ENCODE peak calls at places on chromosomes 2 and 18, in nine cellular contexts. One of them, this sample, is unnamed.

GRCh38 chr18:6498265-6498664 is 83.6 kb upstream of the L3MBTL4 start:
- DNase-seq in astrocyte of the cerebellum: no peak
- DNase-seq in endodermal cell: no peak
- DNase-seq in lung: no peak
- DNase-seq in fibroblast of lung: no peak
- DNase-seq in fibroblast of mammary gland: no peak
- DNase-seq in tibial nerve: no peak
- DNase-seq in AG04450: no peak
- DNase-seq in CD8-positive, alpha-beta T cell: no peak
- DNase-seq in this sample: no peak

GRCh38 chr2:137435176-137435575 is 529.1 kb upstream of the HNMT start:
- DNase-seq in astrocyte of the cerebellum: no peak
- DNase-seq in endodermal cell: no peak
- DNase-seq in lung: no peak
- DNase-seq in fibroblast of lung: peak
- DNase-seq in fibroblast of mammary gland: peak
- DNase-seq in tibial nerve: no peak
- DNase-seq in AG04450: no peak
- DNase-seq in CD8-positive, alpha-beta T cell: no peak
- DNase-seq in this sample: no peak

GRCh38 chr2:159131882-159132281 is 154.6 kb downstream of the WDSUB1 start:
- DNase-seq in astrocyte of the cerebellum: peak
- DNase-seq in endodermal cell: no peak
- DNase-seq in lung: no peak
- DNase-seq in fibroblast of lung: peak
- DNase-seq in fibroblast of mammary gland: peak
- DNase-seq in tibial nerve: no peak
- DNase-seq in AG04450: peak
- DNase-seq in CD8-positive, alpha-beta T cell: no peak
- DNase-seq in this sample: no peak

GRCh38 chr2:237475704-237476107 is 11.3 kb upstream of the MLPH start:
- DNase-seq in astrocyte of the cerebellum: no peak
- DNase-seq in endodermal cell: no peak
- DNase-seq in lung: peak
- DNase-seq in fibroblast of lung: no peak
- DNase-seq in fibroblast of mammary gland: peak
- DNase-seq in tibial nerve: no peak
- DNase-seq in AG04450: no peak
- DNase-seq in CD8-positive, alpha-beta T cell: no peak
- DNase-seq in this sample: no peak

GRCh38 chr2:191885650-191886049 is 38.8 kb upstream of the CAVIN2 start:
- DNase-seq in astrocyte of the cerebellum: no peak
- DNase-seq in endodermal cell: no peak
- DNase-seq in lung: no peak
- DNase-seq in fibroblast of lung: no peak
- DNase-seq in fibroblast of mammary gland: no peak
- DNase-seq in tibial nerve: no peak
- DNase-seq in AG04450: no peak
- DNase-seq in CD8-positive, alpha-beta T cell: no peak
- DNase-seq in this sample: no peak

GRCh38 chr18:31618801-31619200 is 27.1 kb downstream of the TTR start:
- DNase-seq in astrocyte of the cerebellum: no peak
- DNase-seq in endodermal cell: no peak
- DNase-seq in lung: no peak
- DNase-seq in fibroblast of lung: no peak
- DNase-seq in fibroblast of mammary gland: no peak
- DNase-seq in tibial nerve: no peak
- DNase-seq in AG04450: no peak
- DNase-seq in CD8-positive, alpha-beta T cell: no peak
- DNase-seq in this sample: no peak

GRCh38 chr18:44680271-44681038 is at the start of gene SETBP1:
- DNase-seq in astrocyte of the cerebellum: peak
- DNase-seq in endodermal cell: peak
- DNase-seq in lung: peak
- DNase-seq in fibroblast of lung: peak
- DNase-seq in fibroblast of mammary gland: peak
- DNase-seq in tibial nerve: peak
- DNase-seq in AG04450: no peak
- DNase-seq in CD8-positive, alpha-beta T cell: no peak
- DNase-seq in this sample: peak

GRCh38 chr2:70983506-70984227 is 5.2 kb downstream of the ANKRD53 start:
- DNase-seq in astrocyte of the cerebellum: no peak
- DNase-seq in endodermal cell: peak
- DNase-seq in lung: no peak
- DNase-seq in fibroblast of lung: no peak
- DNase-seq in fibroblast of mammary gland: no peak
- DNase-seq in tibial nerve: no peak
- DNase-seq in AG04450: no peak
- DNase-seq in CD8-positive, alpha-beta T cell: no peak
- DNase-seq in this sample: peak

GRCh38 chr2:150028337-150028736 is 440.8 kb upstream of the MMADHC start:
- DNase-seq in astrocyte of the cerebellum: no peak
- DNase-seq in endodermal cell: no peak
- DNase-seq in lung: no peak
- DNase-seq in fibroblast of lung: no peak
- DNase-seq in fibroblast of mammary gland: no peak
- DNase-seq in tibial nerve: no peak
- DNase-seq in AG04450: no peak
- DNase-seq in CD8-positive, alpha-beta T cell: no peak
- DNase-seq in this sample: no peak

GRCh38 chr18:59908790-59909189 is 9.0 kb downstream of the PMAIP1 start:
- DNase-seq in astrocyte of the cerebellum: no peak
- DNase-seq in endodermal cell: no peak
- DNase-seq in lung: no peak
- DNase-seq in fibroblast of lung: peak
- DNase-seq in fibroblast of mammary gland: peak
- DNase-seq in tibial nerve: no peak
- DNase-seq in AG04450: no peak
- DNase-seq in CD8-positive, alpha-beta T cell: no peak
- DNase-seq in this sample: no peak

GRCh38 chr2:239106314-239106908 is 258.5 kb downstream of the TWIST2 start:
- DNase-seq in astrocyte of the cerebellum: peak
- DNase-seq in endodermal cell: peak
- DNase-seq in lung: no peak
- DNase-seq in fibroblast of lung: peak
- DNase-seq in fibroblast of mammary gland: peak
- DNase-seq in tibial nerve: no peak
- DNase-seq in AG04450: no peak
- DNase-seq in CD8-positive, alpha-beta T cell: no peak
- DNase-seq in this sample: no peak

GRCh38 chr2:32812316-32812715 is 134.4 kb upstream of the LTBP1 start:
- DNase-seq in astrocyte of the cerebellum: no peak
- DNase-seq in endodermal cell: no peak
- DNase-seq in lung: no peak
- DNase-seq in fibroblast of lung: no peak
- DNase-seq in fibroblast of mammary gland: no peak
- DNase-seq in tibial nerve: no peak
- DNase-seq in AG04450: no peak
- DNase-seq in CD8-positive, alpha-beta T cell: no peak
- DNase-seq in this sample: no peak

GRCh38 chr2:177348090-177348489 is 44.5 kb upstream of the AGPS start:
- DNase-seq in astrocyte of the cerebellum: no peak
- DNase-seq in endodermal cell: no peak
- DNase-seq in lung: no peak
- DNase-seq in fibroblast of lung: no peak
- DNase-seq in fibroblast of mammary gland: no peak
- DNase-seq in tibial nerve: no peak
- DNase-seq in AG04450: no peak
- DNase-seq in CD8-positive, alpha-beta T cell: no peak
- DNase-seq in this sample: no peak

GRCh38 chr2:177148477-177149154 is 64.0 kb upstream of the HNRNPA3 start:
- DNase-seq in astrocyte of the cerebellum: peak
- DNase-seq in endodermal cell: peak
- DNase-seq in lung: peak
- DNase-seq in fibroblast of lung: peak
- DNase-seq in fibroblast of mammary gland: peak
- DNase-seq in tibial nerve: peak
- DNase-seq in AG04450: no peak
- DNase-seq in CD8-positive, alpha-beta T cell: peak
- DNase-seq in this sample: peak

GRCh38 chr18:52237551-52237950 is 102.4 kb upstream of the DCC start:
- DNase-seq in astrocyte of the cerebellum: no peak
- DNase-seq in endodermal cell: no peak
- DNase-seq in lung: no peak
- DNase-seq in fibroblast of lung: no peak
- DNase-seq in fibroblast of mammary gland: peak
- DNase-seq in tibial nerve: no peak
- DNase-seq in AG04450: no peak
- DNase-seq in CD8-positive, alpha-beta T cell: no peak
- DNase-seq in this sample: no peak

GRCh38 chr2:66957198-66957597 is 439.9 kb upstream of the ETAA1 start:
- DNase-seq in astrocyte of the cerebellum: no peak
- DNase-seq in endodermal cell: no peak
- DNase-seq in lung: no peak
- DNase-seq in fibroblast of lung: peak
- DNase-seq in fibroblast of mammary gland: peak
- DNase-seq in tibial nerve: no peak
- DNase-seq in AG04450: no peak
- DNase-seq in CD8-positive, alpha-beta T cell: no peak
- DNase-seq in this sample: no peak

GRCh38 chr18:40371673-40372072 is 1583.4 kb upstream of the PIK3C3 start:
- DNase-seq in astrocyte of the cerebellum: peak
- DNase-seq in endodermal cell: no peak
- DNase-seq in lung: no peak
- DNase-seq in fibroblast of lung: peak
- DNase-seq in fibroblast of mammary gland: peak
- DNase-seq in tibial nerve: no peak
- DNase-seq in AG04450: peak
- DNase-seq in CD8-positive, alpha-beta T cell: no peak
- DNase-seq in this sample: no peak

GRCh38 chr2:172323256-172323655 is 104.1 kb upstream of the ITGA6 start:
- DNase-seq in astrocyte of the cerebellum: no peak
- DNase-seq in endodermal cell: peak
- DNase-seq in lung: no peak
- DNase-seq in fibroblast of lung: no peak
- DNase-seq in fibroblast of mammary gland: no peak
- DNase-seq in tibial nerve: no peak
- DNase-seq in AG04450: no peak
- DNase-seq in CD8-positive, alpha-beta T cell: no peak
- DNase-seq in this sample: no peak

GRCh38 chr2:11997142-11997541 is 250.7 kb downstream of the LPIN1 start:
- DNase-seq in astrocyte of the cerebellum: no peak
- DNase-seq in endodermal cell: no peak
- DNase-seq in lung: no peak
- DNase-seq in fibroblast of lung: no peak
- DNase-seq in fibroblast of mammary gland: no peak
- DNase-seq in tibial nerve: no peak
- DNase-seq in AG04450: no peak
- DNase-seq in CD8-positive, alpha-beta T cell: no peak
- DNase-seq in this sample: no peak

GRCh38 chr2:54115284-54116137 is at the start of gene ACYP2:
- DNase-seq in astrocyte of the cerebellum: peak
- DNase-seq in endodermal cell: peak
- DNase-seq in lung: peak
- DNase-seq in fibroblast of lung: peak
- DNase-seq in fibroblast of mammary gland: peak
- DNase-seq in tibial nerve: peak
- DNase-seq in AG04450: peak
- DNase-seq in CD8-positive, alpha-beta T cell: peak
- DNase-seq in this sample: peak
- TF ChIP-seq CTCF in astrocyte of the cerebellum: peak
- TF ChIP-seq CTCF in endodermal cell: peak
- TF ChIP-seq CTCF in lung: no peak
- TF ChIP-seq CTCF in fibroblast of lung: peak
- TF ChIP-seq CTCF in fibroblast of mammary gland: peak
- TF ChIP-seq CTCF in tibial nerve: no peak
- TF ChIP-seq CTCF in AG04450: peak
- TF ChIP-seq CTCF in CD8-positive, alpha-beta T cell: no peak
- TF ChIP-seq CTCF in this sample: peak

GRCh38 chr2:104518256-104518655 is 335.7 kb upstream of the POU3F3 start:
- DNase-seq in astrocyte of the cerebellum: no peak
- DNase-seq in endodermal cell: no peak
- DNase-seq in lung: no peak
- DNase-seq in fibroblast of lung: no peak
- DNase-seq in fibroblast of mammary gland: no peak
- DNase-seq in tibial nerve: no peak
- DNase-seq in AG04450: no peak
- DNase-seq in CD8-positive, alpha-beta T cell: no peak
- DNase-seq in this sample: no peak

GRCh38 chr2:104523921-104524320 is 330.0 kb upstream of the POU3F3 start:
- DNase-seq in astrocyte of the cerebellum: no peak
- DNase-seq in endodermal cell: no peak
- DNase-seq in lung: no peak
- DNase-seq in fibroblast of lung: no peak
- DNase-seq in fibroblast of mammary gland: no peak
- DNase-seq in tibial nerve: no peak
- DNase-seq in AG04450: no peak
- DNase-seq in CD8-positive, alpha-beta T cell: no peak
- DNase-seq in this sample: no peak

GRCh38 chr2:104521247-104521646 is 332.7 kb upstream of the POU3F3 start:
- DNase-seq in astrocyte of the cerebellum: no peak
- DNase-seq in endodermal cell: peak
- DNase-seq in lung: no peak
- DNase-seq in fibroblast of lung: no peak
- DNase-seq in fibroblast of mammary gland: no peak
- DNase-seq in tibial nerve: no peak
- DNase-seq in AG04450: no peak
- DNase-seq in CD8-positive, alpha-beta T cell: no peak
- DNase-seq in this sample: no peak
- TF ChIP-seq CTCF in astrocyte of the cerebellum: no peak
- TF ChIP-seq CTCF in endodermal cell: peak
- TF ChIP-seq CTCF in lung: no peak
- TF ChIP-seq CTCF in fibroblast of lung: no peak
- TF ChIP-seq CTCF in fibroblast of mammary gland: no peak
- TF ChIP-seq CTCF in tibial nerve: no peak
- TF ChIP-seq CTCF in AG04450: no peak
- TF ChIP-seq CTCF in CD8-positive, alpha-beta T cell: no peak
- TF ChIP-seq CTCF in this sample: no peak

DNA sequence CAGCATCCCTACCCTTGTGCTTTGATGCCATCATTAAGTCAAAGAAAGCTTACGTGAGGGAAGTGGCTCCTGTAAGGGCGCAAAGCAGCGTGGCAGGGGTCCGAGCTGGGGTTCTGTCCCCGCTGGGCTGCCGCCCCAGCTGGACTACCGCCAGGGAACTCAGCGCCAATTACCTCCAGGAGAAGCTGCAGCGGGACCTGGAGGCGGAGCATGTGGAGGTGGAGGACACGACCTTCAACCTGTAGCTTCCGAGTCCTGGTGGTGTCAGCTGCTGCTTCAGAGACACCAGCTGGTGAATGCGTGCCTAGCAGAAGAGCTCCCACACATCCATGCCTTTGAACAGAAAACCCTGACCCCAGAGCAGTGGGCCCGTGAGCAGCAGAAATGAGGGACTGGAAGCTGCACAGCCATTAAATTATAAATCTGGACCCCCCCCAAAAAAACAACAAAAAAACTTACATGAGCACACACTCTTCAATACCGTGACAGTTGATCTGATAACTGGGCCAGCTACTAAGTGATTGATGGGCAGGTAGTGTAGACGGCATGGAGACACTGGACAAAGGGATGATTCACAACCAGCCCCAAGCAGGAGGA is 20.1 kb upstream of the YES1 start:
- DNase-seq in astrocyte of the cerebellum: no peak
- DNase-seq in endodermal cell: peak
- DNase-seq in lung: no peak
- DNase-seq in fibroblast of lung: no peak
- DNase-seq in fibroblast of mammary gland: no peak
- DNase-seq in tibial nerve: no peak
- DNase-seq in AG04450: no peak
- DNase-seq in CD8-positive, alpha-beta T cell: no peak
- DNase-seq in this sample: no peak
- TF ChIP-seq CTCF in astrocyte of the cerebellum: no peak
- TF ChIP-seq CTCF in endodermal cell: peak
- TF ChIP-seq CTCF in lung: no peak
- TF ChIP-seq CTCF in fibroblast of lung: no peak
- TF ChIP-seq CTCF in fibroblast of mammary gland: no peak
- TF ChIP-seq CTCF in tibial nerve: no peak
- TF ChIP-seq CTCF in AG04450: no peak
- TF ChIP-seq CTCF in CD8-positive, alpha-beta T cell: no peak
- TF ChIP-seq CTCF in this sample: no peak

GRCh38 chr2:99085400-99085799 is 56.1 kb upstream of the C2orf15 start:
- DNase-seq in astrocyte of the cerebellum: no peak
- DNase-seq in endodermal cell: peak
- DNase-seq in lung: no peak
- DNase-seq in fibroblast of lung: peak
- DNase-seq in fibroblast of mammary gland: peak
- DNase-seq in tibial nerve: no peak
- DNase-seq in AG04450: no peak
- DNase-seq in CD8-positive, alpha-beta T cell: peak
- DNase-seq in this sample: no peak
- TF ChIP-seq CTCF in astrocyte of the cerebellum: peak
- TF ChIP-seq CTCF in endodermal cell: peak
- TF ChIP-seq CTCF in lung: no peak
- TF ChIP-seq CTCF in fibroblast of lung: peak
- TF ChIP-seq CTCF in fibroblast of mammary gland: peak
- TF ChIP-seq CTCF in tibial nerve: no peak
- TF ChIP-seq CTCF in AG04450: peak
- TF ChIP-seq CTCF in CD8-positive, alpha-beta T cell: peak
- TF ChIP-seq CTCF in this sample: no peak

This sample was measured in tibial artery.